ENCODE peak calls at places on chromosomes 2 and 18, in seven cellular contexts. One of them, this sample, is unnamed.

GRCh38 chr18:47150824-47151366 is 595 bp upstream of the HDHD2 start:
- DNase-seq in right lobe of liver: peak
- DNase-seq in pancreas: no peak
- DNase-seq in mammary epithelial cell: no peak
- DNase-seq in esophagus muscularis mucosa: peak
- DNase-seq in heart left ventricle: peak
- DNase-seq in brain microvascular endothelial cell: peak
- DNase-seq in this sample: no peak

GRCh38 chr2:42547014-42547413 is 21.4 kb upstream of the MTA3 start:
- DNase-seq in right lobe of liver: no peak
- DNase-seq in pancreas: no peak
- DNase-seq in mammary epithelial cell: no peak
- DNase-seq in esophagus muscularis mucosa: no peak
- DNase-seq in heart left ventricle: no peak
- DNase-seq in brain microvascular endothelial cell: no peak
- DNase-seq in this sample: no peak

GRCh38 chr18:26813043-26813442 is 52.5 kb downstream of the AQP4 start:
- DNase-seq in right lobe of liver: peak
- DNase-seq in pancreas: no peak
- DNase-seq in mammary epithelial cell: peak
- DNase-seq in esophagus muscularis mucosa: no peak
- DNase-seq in heart left ventricle: no peak
- DNase-seq in brain microvascular endothelial cell: no peak
- DNase-seq in this sample: no peak

GRCh38 chr2:127426501-127427354 is 8.5 kb downstream of the PROC start:
- DNase-seq in right lobe of liver: no peak
- DNase-seq in pancreas: no peak
- DNase-seq in mammary epithelial cell: no peak
- DNase-seq in esophagus muscularis mucosa: no peak
- DNase-seq in heart left ventricle: no peak
- DNase-seq in brain microvascular endothelial cell: no peak
- DNase-seq in this sample: no peak

GRCh38 chr18:79944126-79944731 is 7.2 kb downstream of the SLC66A2 start:
- DNase-seq in right lobe of liver: peak
- DNase-seq in pancreas: peak
- DNase-seq in mammary epithelial cell: no peak
- DNase-seq in esophagus muscularis mucosa: no peak
- DNase-seq in heart left ventricle: no peak
- DNase-seq in brain microvascular endothelial cell: no peak
- DNase-seq in this sample: no peak

GRCh38 chr2:61702088-61702467 is 151.8 kb downstream of the FAM161A start:
- DNase-seq in right lobe of liver: no peak
- DNase-seq in pancreas: no peak
- DNase-seq in mammary epithelial cell: no peak
- DNase-seq in esophagus muscularis mucosa: no peak
- DNase-seq in heart left ventricle: no peak
- DNase-seq in brain microvascular endothelial cell: no peak
- DNase-seq in this sample: no peak

GRCh38 chr2:201795608-201796477 is 10.5 kb upstream of the CDK15 start:
- DNase-seq in right lobe of liver: no peak
- DNase-seq in pancreas: no peak
- DNase-seq in mammary epithelial cell: peak
- DNase-seq in esophagus muscularis mucosa: no peak
- DNase-seq in heart left ventricle: peak
- DNase-seq in brain microvascular endothelial cell: peak
- DNase-seq in this sample: no peak

GRCh38 chr18:58013241-58014211 is 30.5 kb upstream of the NEDD4L start:
- DNase-seq in right lobe of liver: no peak
- DNase-seq in pancreas: no peak
- DNase-seq in mammary epithelial cell: peak
- DNase-seq in esophagus muscularis mucosa: no peak
- DNase-seq in heart left ventricle: no peak
- DNase-seq in brain microvascular endothelial cell: peak
- DNase-seq in this sample: no peak

GRCh38 chr2:234881413-234882241 is 70.2 kb upstream of the SH3BP4 start:
- DNase-seq in right lobe of liver: peak
- DNase-seq in pancreas: peak
- DNase-seq in mammary epithelial cell: peak
- DNase-seq in esophagus muscularis mucosa: no peak
- DNase-seq in heart left ventricle: peak
- DNase-seq in brain microvascular endothelial cell: peak
- DNase-seq in this sample: no peak

GRCh38 chr2:21268871-21269224 is 145.1 kb downstream of the TDRD15 start:
- DNase-seq in right lobe of liver: no peak
- DNase-seq in pancreas: no peak
- DNase-seq in mammary epithelial cell: no peak
- DNase-seq in esophagus muscularis mucosa: no peak
- DNase-seq in heart left ventricle: no peak
- DNase-seq in brain microvascular endothelial cell: no peak
- DNase-seq in this sample: no peak

GRCh38 chr2:142682528-142682927 is 194.9 kb upstream of the KYNU start:
- DNase-seq in right lobe of liver: no peak
- DNase-seq in pancreas: no peak
- DNase-seq in mammary epithelial cell: peak
- DNase-seq in esophagus muscularis mucosa: no peak
- DNase-seq in heart left ventricle: no peak
- DNase-seq in brain microvascular endothelial cell: peak
- DNase-seq in this sample: no peak

GRCh38 chr2:231161252-231162035 is 36.6 kb upstream of the HTR2B start:
- DNase-seq in right lobe of liver: no peak
- DNase-seq in pancreas: no peak
- DNase-seq in mammary epithelial cell: no peak
- DNase-seq in esophagus muscularis mucosa: no peak
- DNase-seq in heart left ventricle: no peak
- DNase-seq in brain microvascular endothelial cell: no peak
- DNase-seq in this sample: no peak

GRCh38 chr18:12291161-12291560 is 16.9 kb upstream of the TUBB6 start:
- DNase-seq in right lobe of liver: no peak
- DNase-seq in pancreas: no peak
- DNase-seq in mammary epithelial cell: no peak
- DNase-seq in esophagus muscularis mucosa: no peak
- DNase-seq in heart left ventricle: no peak
- DNase-seq in brain microvascular endothelial cell: no peak
- DNase-seq in this sample: no peak

GRCh38 chr2:163341426-163341825 is 394.4 kb downstream of the FIGN start:
- DNase-seq in right lobe of liver: no peak
- DNase-seq in pancreas: no peak
- DNase-seq in mammary epithelial cell: peak
- DNase-seq in esophagus muscularis mucosa: no peak
- DNase-seq in heart left ventricle: no peak
- DNase-seq in brain microvascular endothelial cell: peak
- DNase-seq in this sample: no peak

GRCh38 chr18:961644-962355 is 57.1 kb downstream of the ADCYAP1 start:
- DNase-seq in right lobe of liver: no peak
- DNase-seq in pancreas: no peak
- DNase-seq in mammary epithelial cell: no peak
- DNase-seq in esophagus muscularis mucosa: no peak
- DNase-seq in heart left ventricle: peak
- DNase-seq in brain microvascular endothelial cell: peak
- DNase-seq in this sample: no peak

GRCh38 chr2:2808551-2809058 is 477.5 kb upstream of the MYT1L start:
- DNase-seq in right lobe of liver: no peak
- DNase-seq in pancreas: no peak
- DNase-seq in mammary epithelial cell: no peak
- DNase-seq in esophagus muscularis mucosa: peak
- DNase-seq in heart left ventricle: no peak
- DNase-seq in brain microvascular endothelial cell: no peak
- DNase-seq in this sample: no peak

GRCh38 chr2:42984081-42984480 is 191.7 kb upstream of the HAAO start:
- DNase-seq in right lobe of liver: no peak
- DNase-seq in pancreas: no peak
- DNase-seq in mammary epithelial cell: no peak
- DNase-seq in esophagus muscularis mucosa: no peak
- DNase-seq in heart left ventricle: no peak
- DNase-seq in brain microvascular endothelial cell: no peak
- DNase-seq in this sample: no peak

GRCh38 chr2:17309741-17310339 is 208.4 kb downstream of the RAD51AP2 start:
- DNase-seq in right lobe of liver: no peak
- DNase-seq in pancreas: no peak
- DNase-seq in mammary epithelial cell: peak
- DNase-seq in esophagus muscularis mucosa: no peak
- DNase-seq in heart left ventricle: peak
- DNase-seq in brain microvascular endothelial cell: peak
- DNase-seq in this sample: no peak

GRCh38 chr2:101038455-101039255 is 36.6 kb downstream of the RPL31 start:
- DNase-seq in right lobe of liver: no peak
- DNase-seq in pancreas: no peak
- DNase-seq in mammary epithelial cell: peak
- DNase-seq in esophagus muscularis mucosa: no peak
- DNase-seq in heart left ventricle: no peak
- DNase-seq in brain microvascular endothelial cell: no peak
- DNase-seq in this sample: no peak

GRCh38 chr18:72742002-72742401 is 125.8 kb downstream of the NETO1 start:
- DNase-seq in right lobe of liver: no peak
- DNase-seq in pancreas: no peak
- DNase-seq in mammary epithelial cell: no peak
- DNase-seq in esophagus muscularis mucosa: no peak
- DNase-seq in heart left ventricle: no peak
- DNase-seq in brain microvascular endothelial cell: no peak
- DNase-seq in this sample: no peak

GRCh38 chr2:74317696-74318095 is 25.5 kb downstream of the SLC4A5 start:
- DNase-seq in right lobe of liver: peak
- DNase-seq in pancreas: no peak
- DNase-seq in mammary epithelial cell: no peak
- DNase-seq in esophagus muscularis mucosa: no peak
- DNase-seq in heart left ventricle: no peak
- DNase-seq in brain microvascular endothelial cell: no peak
- DNase-seq in this sample: no peak

GRCh38 chr2:41903746-41904145 is 144.1 kb upstream of the PKDCC start:
- DNase-seq in right lobe of liver: no peak
- DNase-seq in pancreas: no peak
- DNase-seq in mammary epithelial cell: no peak
- DNase-seq in esophagus muscularis mucosa: no peak
- DNase-seq in heart left ventricle: no peak
- DNase-seq in brain microvascular endothelial cell: no peak
- DNase-seq in this sample: no peak

GRCh38 chr2:210224660-210225460 is at the start of gene ACADL:
- DNase-seq in right lobe of liver: peak
- DNase-seq in pancreas: peak
- DNase-seq in mammary epithelial cell: peak
- DNase-seq in esophagus muscularis mucosa: no peak
- DNase-seq in heart left ventricle: peak
- DNase-seq in brain microvascular endothelial cell: peak
- DNase-seq in this sample: no peak

DNA sequence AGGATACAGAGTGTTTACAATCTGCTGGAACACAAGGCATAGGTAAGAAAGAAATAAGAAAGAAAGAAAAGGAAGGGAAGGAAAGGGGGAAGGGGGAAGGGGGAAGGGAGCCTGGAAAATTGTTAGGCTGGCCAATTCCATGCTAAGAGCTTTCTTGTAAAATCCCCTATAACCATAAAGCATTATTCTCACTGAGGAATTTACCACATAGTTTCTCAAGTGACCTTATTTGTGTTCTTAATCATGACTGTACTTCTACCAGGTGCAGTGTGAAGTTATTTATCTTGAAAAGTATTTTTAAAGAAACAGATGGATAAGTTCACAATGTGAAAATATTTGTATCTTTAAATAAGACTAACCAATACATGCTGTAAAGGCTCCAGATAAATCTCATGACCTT is 39.2 kb upstream of the KIDINS220 start:
- DNase-seq in right lobe of liver: no peak
- DNase-seq in pancreas: no peak
- DNase-seq in mammary epithelial cell: peak
- DNase-seq in esophagus muscularis mucosa: no peak
- DNase-seq in heart left ventricle: no peak
- DNase-seq in brain microvascular endothelial cell: no peak
- DNase-seq in this sample: no peak
- TF ChIP-seq CTCF in right lobe of liver: no peak
- TF ChIP-seq CTCF in pancreas: no peak
- TF ChIP-seq CTCF in mammary epithelial cell: no peak
- TF ChIP-seq CTCF in esophagus muscularis mucosa: no peak
- TF ChIP-seq CTCF in heart left ventricle: no peak
- TF ChIP-seq CTCF in brain microvascular endothelial cell: no peak
- TF ChIP-seq CTCF in this sample: no peak

GRCh38 chr2:10521891-10522448 is 73.8 kb upstream of the ODC1 start:
- DNase-seq in right lobe of liver: no peak
- DNase-seq in pancreas: no peak
- DNase-seq in mammary epithelial cell: no peak
- DNase-seq in esophagus muscularis mucosa: no peak
- DNase-seq in heart left ventricle: no peak
- DNase-seq in brain microvascular endothelial cell: no peak
- DNase-seq in this sample: no peak
- TF ChIP-seq CTCF in right lobe of liver: no peak
- TF ChIP-seq CTCF in pancreas: no peak
- TF ChIP-seq CTCF in mammary epithelial cell: no peak
- TF ChIP-seq CTCF in esophagus muscularis mucosa: no peak
- TF ChIP-seq CTCF in heart left ventricle: no peak
- TF ChIP-seq CTCF in brain microvascular endothelial cell: no peak
- TF ChIP-seq CTCF in this sample: no peak

DNA sequence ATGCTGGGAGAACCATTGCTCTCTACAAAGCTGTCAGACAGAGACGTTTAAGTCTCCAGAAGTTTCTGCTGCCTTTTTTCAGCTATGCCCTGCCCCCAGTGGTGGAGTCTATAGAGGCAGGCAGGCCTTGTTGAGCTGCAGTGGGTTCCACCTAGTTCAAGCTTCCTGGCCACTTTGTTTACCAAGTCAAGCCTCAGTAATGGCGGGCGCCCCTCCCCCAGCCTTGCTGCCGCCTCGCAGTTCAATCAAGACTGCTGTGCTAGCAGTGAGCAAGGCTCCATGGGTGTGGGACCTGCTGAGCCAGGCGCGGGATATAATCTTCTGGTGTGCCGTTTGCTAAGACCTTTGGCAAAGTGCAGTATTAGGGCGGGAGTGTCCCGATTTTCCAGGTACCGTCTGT is 52.7 kb upstream of the SCYGR2 start:
- DNase-seq in right lobe of liver: no peak
- DNase-seq in pancreas: no peak
- DNase-seq in mammary epithelial cell: no peak
- DNase-seq in esophagus muscularis mucosa: no peak
- DNase-seq in heart left ventricle: no peak
- DNase-seq in brain microvascular endothelial cell: peak
- DNase-seq in this sample: no peak
- TF ChIP-seq CTCF in right lobe of liver: peak
- TF ChIP-seq CTCF in pancreas: no peak
- TF ChIP-seq CTCF in mammary epithelial cell: peak
- TF ChIP-seq CTCF in esophagus muscularis mucosa: no peak
- TF ChIP-seq CTCF in heart left ventricle: no peak
- TF ChIP-seq CTCF in brain microvascular endothelial cell: peak
- TF ChIP-seq CTCF in this sample: no peak

GRCh38 chr2:135582383-135582782 is 51.1 kb downstream of the R3HDM1 start:
- DNase-seq in right lobe of liver: no peak
- DNase-seq in pancreas: no peak
- DNase-seq in mammary epithelial cell: no peak
- DNase-seq in esophagus muscularis mucosa: no peak
- DNase-seq in heart left ventricle: no peak
- DNase-seq in brain microvascular endothelial cell: no peak
- DNase-seq in this sample: no peak

GRCh38 chr2:135581282-135581681 is 50.0 kb downstream of the R3HDM1 start:
- DNase-seq in right lobe of liver: no peak
- DNase-seq in pancreas: no peak
- DNase-seq in mammary epithelial cell: no peak
- DNase-seq in esophagus muscularis mucosa: no peak
- DNase-seq in heart left ventricle: no peak
- DNase-seq in brain microvascular endothelial cell: no peak
- DNase-seq in this sample: no peak

GRCh38 chr2:135586148-135586547 is 54.9 kb downstream of the R3HDM1 start:
- DNase-seq in right lobe of liver: no peak
- DNase-seq in pancreas: no peak
- DNase-seq in mammary epithelial cell: no peak
- DNase-seq in esophagus muscularis mucosa: no peak
- DNase-seq in heart left ventricle: no peak
- DNase-seq in brain microvascular endothelial cell: no peak
- DNase-seq in this sample: no peak

GRCh38 chr2:135587958-135588357 is 56.7 kb downstream of the R3HDM1 start:
- DNase-seq in right lobe of liver: no peak
- DNase-seq in pancreas: no peak
- DNase-seq in mammary epithelial cell: no peak
- DNase-seq in esophagus muscularis mucosa: no peak
- DNase-seq in heart left ventricle: no peak
- DNase-seq in brain microvascular endothelial cell: no peak
- DNase-seq in this sample: no peak

GRCh38 chr2:135585586-135585985 is 54.3 kb downstream of the R3HDM1 start:
- DNase-seq in right lobe of liver: no peak
- DNase-seq in pancreas: no peak
- DNase-seq in mammary epithelial cell: no peak
- DNase-seq in esophagus muscularis mucosa: no peak
- DNase-seq in heart left ventricle: no peak
- DNase-seq in brain microvascular endothelial cell: no peak
- DNase-seq in this sample: no peak
- TF ChIP-seq CTCF in right lobe of liver: no peak
- TF ChIP-seq CTCF in pancreas: no peak
- TF ChIP-seq CTCF in mammary epithelial cell: peak
- TF ChIP-seq CTCF in esophagus muscularis mucosa: no peak
- TF ChIP-seq CTCF in heart left ventricle: peak
- TF ChIP-seq CTCF in brain microvascular endothelial cell: peak
- TF ChIP-seq CTCF in this sample: no peak

This sample was measured in activated B cell treated with CpG ODN at 0.5 μM for 24 hours.